ENCODE peak calls at places on chromosomes 5 and 9, in six cellular contexts. One of them, this sample, is unnamed.

GRCh38 chr5:138543730-138544104 is 681 bp upstream of the ETF1 start:
- DNase-seq in activated CD4-positive, alpha-beta memory T cell treated with anti-CD3 and anti-CD28 coated beads, Interleukin-2, amount 10 ng/mL, durations not matched to agents 7 days and 5 days: no peak
- DNase-seq in upper lobe of left lung: no peak
- DNase-seq in uterus: no peak
- DNase-seq in GM19239: no peak
- DNase-seq in stimulated activated CD4-positive, alpha-beta T cell treated with anti-CD3 and anti-CD28 coated beads, Interleukin-12 subunit alpha, Interleukin-12 subunit beta, amount 100 ng/mL, for 24 hours: no peak
- DNase-seq in this sample: no peak

GRCh38 chr9:105291422-105291859 is 47.0 kb downstream of the SLC44A1 start:
- DNase-seq in upper lobe of left lung: no peak
- DNase-seq in uterus: no peak
- DNase-seq in GM19239: no peak
- DNase-seq in activated CD4-positive, alpha-beta memory T cell treated with anti-CD3 and anti-CD28 coated beads, Interleukin-2, amount 10 ng/mL, durations not matched to agents 7 days and 5 days: no peak
- DNase-seq in stimulated activated CD4-positive, alpha-beta T cell treated with anti-CD3 and anti-CD28 coated beads, Interleukin-12 subunit alpha, Interleukin-12 subunit beta, amount 100 ng/mL, for 24 hours: no peak
- DNase-seq in this sample: no peak

GRCh38 chr5:150674376-150674821 is 13.3 kb downstream of the MYOZ3 start:
- DNase-seq in upper lobe of left lung: no peak
- DNase-seq in activated CD4-positive, alpha-beta memory T cell treated with anti-CD3 and anti-CD28 coated beads, Interleukin-2, amount 10 ng/mL, durations not matched to agents 7 days and 5 days: no peak
- DNase-seq in GM19239: no peak
- DNase-seq in stimulated activated CD4-positive, alpha-beta T cell treated with anti-CD3 and anti-CD28 coated beads, Interleukin-12 subunit alpha, Interleukin-12 subunit beta, amount 100 ng/mL, for 24 hours: no peak
- DNase-seq in uterus: no peak
- DNase-seq in this sample: no peak

GRCh38 chr5:118698774-118699173 is 289.6 kb downstream of the DTWD2 start:
- DNase-seq in GM19239: no peak
- DNase-seq in uterus: no peak
- DNase-seq in activated CD4-positive, alpha-beta memory T cell treated with anti-CD3 and anti-CD28 coated beads, Interleukin-2, amount 10 ng/mL, durations not matched to agents 7 days and 5 days: no peak
- DNase-seq in upper lobe of left lung: no peak
- DNase-seq in stimulated activated CD4-positive, alpha-beta T cell treated with anti-CD3 and anti-CD28 coated beads, Interleukin-12 subunit alpha, Interleukin-12 subunit beta, amount 100 ng/mL, for 24 hours: no peak
- DNase-seq in this sample: no peak

GRCh38 chr9:120735009-120735408 is 20.7 kb upstream of the MEGF9 start:
- DNase-seq in upper lobe of left lung: peak; percentile 48
- DNase-seq in stimulated activated CD4-positive, alpha-beta T cell treated with anti-CD3 and anti-CD28 coated beads, Interleukin-12 subunit alpha, Interleukin-12 subunit beta, amount 100 ng/mL, for 24 hours: no peak
- DNase-seq in uterus: no peak
- DNase-seq in GM19239: no peak
- DNase-seq in activated CD4-positive, alpha-beta memory T cell treated with anti-CD3 and anti-CD28 coated beads, Interleukin-2, amount 10 ng/mL, durations not matched to agents 7 days and 5 days: no peak
- DNase-seq in this sample: no peak

GRCh38 chr9:6354072-6354686 is 26.0 kb downstream of the TPD52L3 start:
- DNase-seq in activated CD4-positive, alpha-beta memory T cell treated with anti-CD3 and anti-CD28 coated beads, Interleukin-2, amount 10 ng/mL, durations not matched to agents 7 days and 5 days: peak; percentile 27
- DNase-seq in stimulated activated CD4-positive, alpha-beta T cell treated with anti-CD3 and anti-CD28 coated beads, Interleukin-12 subunit alpha, Interleukin-12 subunit beta, amount 100 ng/mL, for 24 hours: no peak
- DNase-seq in uterus: no peak
- DNase-seq in GM19239: peak; percentile 56
- DNase-seq in upper lobe of left lung: no peak
- DNase-seq in this sample: peak; percentile 46

GRCh38 chr9:122941560-122942234 is 877 bp downstream of the RABGAP1 start:
- DNase-seq in uterus: no peak
- DNase-seq in upper lobe of left lung: no peak
- DNase-seq in GM19239: no peak
- DNase-seq in stimulated activated CD4-positive, alpha-beta T cell treated with anti-CD3 and anti-CD28 coated beads, Interleukin-12 subunit alpha, Interleukin-12 subunit beta, amount 100 ng/mL, for 24 hours: no peak
- DNase-seq in activated CD4-positive, alpha-beta memory T cell treated with anti-CD3 and anti-CD28 coated beads, Interleukin-2, amount 10 ng/mL, durations not matched to agents 7 days and 5 days: peak; percentile 19
- DNase-seq in this sample: no peak

GRCh38 chr5:96434201-96434645 is 1.2 kb upstream of the PCSK1 start:
- DNase-seq in GM19239: peak; percentile 17
- DNase-seq in uterus: no peak
- DNase-seq in activated CD4-positive, alpha-beta memory T cell treated with anti-CD3 and anti-CD28 coated beads, Interleukin-2, amount 10 ng/mL, durations not matched to agents 7 days and 5 days: peak; percentile 51
- DNase-seq in upper lobe of left lung: peak; percentile 47
- DNase-seq in stimulated activated CD4-positive, alpha-beta T cell treated with anti-CD3 and anti-CD28 coated beads, Interleukin-12 subunit alpha, Interleukin-12 subunit beta, amount 100 ng/mL, for 24 hours: no peak
- DNase-seq in this sample: peak; percentile 59

GRCh38 chr5:80072103-80073073 is 37.2 kb downstream of the THBS4 start:
- DNase-seq in GM19239: no peak
- DNase-seq in uterus: no peak
- DNase-seq in upper lobe of left lung: no peak
- DNase-seq in stimulated activated CD4-positive, alpha-beta T cell treated with anti-CD3 and anti-CD28 coated beads, Interleukin-12 subunit alpha, Interleukin-12 subunit beta, amount 100 ng/mL, for 24 hours: no peak
- DNase-seq in activated CD4-positive, alpha-beta memory T cell treated with anti-CD3 and anti-CD28 coated beads, Interleukin-2, amount 10 ng/mL, durations not matched to agents 7 days and 5 days: no peak
- DNase-seq in this sample: no peak

GRCh38 chr5:59107692-59108091 is 524.8 kb downstream of the RAB3C start:
- DNase-seq in upper lobe of left lung: peak; percentile 51
- DNase-seq in activated CD4-positive, alpha-beta memory T cell treated with anti-CD3 and anti-CD28 coated beads, Interleukin-2, amount 10 ng/mL, durations not matched to agents 7 days and 5 days: no peak
- DNase-seq in uterus: no peak
- DNase-seq in stimulated activated CD4-positive, alpha-beta T cell treated with anti-CD3 and anti-CD28 coated beads, Interleukin-12 subunit alpha, Interleukin-12 subunit beta, amount 100 ng/mL, for 24 hours: no peak
- DNase-seq in GM19239: no peak
- DNase-seq in this sample: no peak

GRCh38 chr5:86757824-86758223 is 140.1 kb downstream of the COX7C start:
- DNase-seq in activated CD4-positive, alpha-beta memory T cell treated with anti-CD3 and anti-CD28 coated beads, Interleukin-2, amount 10 ng/mL, durations not matched to agents 7 days and 5 days: no peak
- DNase-seq in uterus: no peak
- DNase-seq in GM19239: no peak
- DNase-seq in stimulated activated CD4-positive, alpha-beta T cell treated with anti-CD3 and anti-CD28 coated beads, Interleukin-12 subunit alpha, Interleukin-12 subunit beta, amount 100 ng/mL, for 24 hours: no peak
- DNase-seq in upper lobe of left lung: no peak
- DNase-seq in this sample: no peak

GRCh38 chr5:130222638-130223037 is 318.4 kb downstream of the CHSY3 start:
- DNase-seq in upper lobe of left lung: no peak
- DNase-seq in GM19239: no peak
- DNase-seq in stimulated activated CD4-positive, alpha-beta T cell treated with anti-CD3 and anti-CD28 coated beads, Interleukin-12 subunit alpha, Interleukin-12 subunit beta, amount 100 ng/mL, for 24 hours: no peak
- DNase-seq in activated CD4-positive, alpha-beta memory T cell treated with anti-CD3 and anti-CD28 coated beads, Interleukin-2, amount 10 ng/mL, durations not matched to agents 7 days and 5 days: no peak
- DNase-seq in uterus: no peak
- DNase-seq in this sample: no peak

GRCh38 chr5:17895296-17896058 is 261.2 kb downstream of the TAF11L14 start:
- DNase-seq in upper lobe of left lung: no peak
- DNase-seq in uterus: no peak
- DNase-seq in stimulated activated CD4-positive, alpha-beta T cell treated with anti-CD3 and anti-CD28 coated beads, Interleukin-12 subunit alpha, Interleukin-12 subunit beta, amount 100 ng/mL, for 24 hours: no peak
- DNase-seq in GM19239: no peak
- DNase-seq in activated CD4-positive, alpha-beta memory T cell treated with anti-CD3 and anti-CD28 coated beads, Interleukin-2, amount 10 ng/mL, durations not matched to agents 7 days and 5 days: no peak
- DNase-seq in this sample: no peak

GRCh38 chr9:13480688-13481087 is 201.2 kb upstream of the MPDZ start:
- DNase-seq in uterus: no peak
- DNase-seq in GM19239: no peak
- DNase-seq in stimulated activated CD4-positive, alpha-beta T cell treated with anti-CD3 and anti-CD28 coated beads, Interleukin-12 subunit alpha, Interleukin-12 subunit beta, amount 100 ng/mL, for 24 hours: no peak
- DNase-seq in activated CD4-positive, alpha-beta memory T cell treated with anti-CD3 and anti-CD28 coated beads, Interleukin-2, amount 10 ng/mL, durations not matched to agents 7 days and 5 days: no peak
- DNase-seq in upper lobe of left lung: no peak
- DNase-seq in this sample: no peak

This sample was measured in activated CD4-positive, alpha-beta T cell treated with anti-CD3 and anti-CD28 coated beads, Interleukin-2, amount 10 ng/mL, durations not matched to agents 7 days and 5 days.